ENCODE peak calls at places on chromosomes 5 and 9, in six cellular contexts. V, O, N, R, D and H are unnamed samples.
A peak's percentile ranks its signal among the peaks of the same experiment; 100 is the strongest.

GRCh38 chr9:120845255-120845654 is 2.5 kb upstream of the PSMD5 start:
- DNase-seq in V (no peak), O (no peak), N (no peak), R (no peak), D (no peak), H (no peak)

GRCh38 chr9:96450613-96451544 is 910 bp downstream of the HABP4 start:
- DNase-seq in V (peak; percentile 17), O (peak; percentile 26), N (no peak), R (no peak), D (peak; percentile 70), H (no peak)

GRCh38 chr5:142322747-142323479 is 1.9 kb downstream of the SPRY4 start:
- DNase-seq in V (peak; percentile 34), O (no peak), N (no peak), R (no peak), D (no peak), H (no peak)

GRCh38 chr5:151332857-151333256 is 14.5 kb downstream of the SLC36A2 start:
- DNase-seq in V (no peak), O (no peak), N (no peak), R (no peak), D (no peak), H (no peak)

GRCh38 chr9:20494035-20494434 is 128.3 kb downstream of the MLLT3 start:
- DNase-seq in V (no peak), O (no peak), N (no peak), R (no peak), D (no peak), H (no peak)

GRCh38 chr9:105694320-105694847 is at the start of gene TMEM38B:
- DNase-seq in V (peak; percentile 80), O (peak; percentile 75), N (peak; percentile 77), R (no peak), D (peak; percentile 90), H (no peak)

GRCh38 chr5:95900383-95900958 is 61.2 kb downstream of the ELL2 start:
- DNase-seq in V (no peak), O (no peak), N (no peak), R (peak; percentile 36), D (no peak), H (no peak)

GRCh38 chr5:34789021-34789531 is 49.9 kb upstream of the TTC23L start:
- DNase-seq in V (no peak), O (no peak), N (no peak), R (peak; percentile 29), D (no peak), H (no peak)

GRCh38 chr5:324736-325612 is 3.5 kb downstream of the AHRR start:
- DNase-seq in V (no peak), O (no peak), N (no peak), R (no peak), D (no peak), H (peak; percentile 85)

GRCh38 chr9:134294228-134295071 is 31.8 kb upstream of the RXRA start:
- DNase-seq in V (no peak), O (no peak), N (peak; percentile 39), R (no peak), D (no peak), H (peak; percentile 77)

GRCh38 chr9:137490532-137491186 is 31.5 kb upstream of the NSMF start:
- DNase-seq in V (no peak), O (no peak), N (no peak), R (no peak), D (no peak), H (no peak)

GRCh38 chr5:80837679-80838078 is 122.5 kb upstream of the RASGRF2 start:
- DNase-seq in V (no peak), O (no peak), N (no peak), R (no peak), D (no peak), H (no peak)

GRCh38 chr5:169050146-169050571 is 250.8 kb downstream of the SLIT3 start:
- DNase-seq in V (no peak), O (no peak), N (no peak), R (no peak), D (no peak), H (no peak)

GRCh38 chr9:135612437-135612836 is 26.9 kb downstream of the GLT6D1 start:
- DNase-seq in V (no peak), O (no peak), N (no peak), R (no peak), D (peak; percentile 59), H (peak; percentile 77)

GRCh38 chr9:132631280-132631679 is 38.5 kb downstream of the DDX31 start:
- DNase-seq in V (no peak), O (no peak), N (no peak), R (no peak), D (no peak), H (no peak)
- TF ChIP-seq CTCF in V (no peak), O (no peak), N (no peak), R (peak; percentile 6), D (no peak), H (peak; percentile 25)

DNA sequence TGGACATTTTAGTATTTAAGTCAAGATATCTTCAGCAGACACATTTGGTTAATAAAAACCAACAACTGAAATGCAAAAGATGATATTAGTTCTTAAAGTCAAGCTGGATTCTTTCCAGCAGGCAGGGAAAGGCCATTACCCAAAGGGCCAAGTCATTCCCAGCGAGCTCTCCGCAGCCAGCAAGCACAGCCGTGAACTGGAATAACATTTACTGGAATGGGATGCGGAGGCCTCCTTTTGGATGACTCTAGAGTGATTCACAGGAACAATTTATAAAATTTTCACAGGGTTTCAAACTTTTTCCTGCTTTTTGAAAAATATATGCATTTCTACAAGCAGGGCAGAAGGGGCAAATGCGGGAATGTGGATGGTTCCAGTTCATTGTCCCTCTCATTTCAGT is 76.6 kb upstream of the DAB2 start:
- DNase-seq in V (no peak), O (no peak), N (no peak), R (peak; percentile 73), D (no peak), H (no peak)
- TF ChIP-seq CTCF in V (no peak), O (no peak), N (no peak), R (no peak), D (no peak), H (no peak)

GRCh38 chr5:154038604-154039457 is at the start of the genes FAM114A2 and MFAP3:
- DNase-seq in V (peak; percentile 93), O (peak; percentile 76), N (peak; percentile 87), R (peak; percentile 28), D (peak; percentile 90), H (peak; percentile 96)
- TF ChIP-seq CTCF in V (no peak), O (no peak), N (no peak), R (no peak), D (no peak), H (peak; percentile 2)

DNA sequence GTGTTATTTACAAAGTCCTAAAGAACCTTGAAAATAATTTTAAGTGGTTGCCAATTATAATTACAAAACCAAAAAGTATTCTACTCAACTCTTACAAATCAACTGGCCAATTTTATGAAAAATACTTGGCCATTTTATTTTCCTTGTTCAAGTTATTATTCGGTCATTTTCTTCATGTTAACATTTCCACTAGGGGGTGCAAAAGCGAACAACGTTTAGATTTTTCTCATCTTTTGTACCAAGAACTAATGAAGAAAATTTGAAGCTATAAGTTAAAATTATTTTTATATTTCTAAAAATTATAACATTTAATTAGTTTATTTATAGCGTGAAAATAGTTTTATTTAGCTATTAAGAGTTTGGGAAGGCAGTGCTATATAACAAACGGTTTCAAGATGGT is 1453.3 kb downstream of the MAT2B start:
- DNase-seq in V (no peak), O (no peak), N (no peak), R (no peak), D (no peak), H (no peak)
- TF ChIP-seq CTCF in V (no peak), O (peak; percentile 43), N (no peak), R (no peak), D (peak; percentile 64), H (peak; percentile 45)

GRCh38 chr9:89605181-89606048 is 603 bp downstream of the GADD45G start:
- DNase-seq in V (peak; percentile 41), O (peak; percentile 30), N (peak; percentile 54), R (no peak), D (no peak), H (no peak)
- TF ChIP-seq CTCF in V (no peak), O (peak; percentile 20), N (peak; percentile 3), R (no peak), D (no peak), H (peak; percentile 29)

DNA sequence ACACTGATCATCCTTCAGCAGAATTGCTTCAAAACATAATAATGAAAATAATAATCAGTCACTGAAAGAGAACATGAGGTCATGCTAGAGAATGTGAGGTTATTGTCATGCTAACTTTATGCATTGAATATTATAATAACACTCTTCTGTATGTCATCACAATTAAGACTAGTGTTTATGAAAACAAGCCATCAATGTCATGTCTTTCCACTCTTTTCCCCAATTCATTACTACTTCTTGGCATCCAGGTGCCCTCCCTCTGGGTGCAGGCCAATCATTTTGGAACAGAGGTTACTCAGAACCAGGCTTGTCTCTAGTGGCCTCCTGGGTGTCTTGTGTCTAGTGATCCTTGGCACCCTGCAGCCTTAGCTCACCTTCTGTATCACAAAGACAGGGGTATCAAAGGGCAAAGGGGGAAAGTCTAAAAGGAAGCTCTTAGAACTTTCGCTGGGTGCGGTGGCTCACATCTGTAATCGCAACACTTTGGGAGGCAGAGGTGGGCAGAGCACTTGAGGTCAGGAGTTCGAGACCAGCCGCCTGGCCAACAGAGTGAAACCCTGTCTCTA is 217.6 kb upstream of the PIK3R1 start:
- DNase-seq in V (no peak), O (no peak), N (no peak), R (no peak), D (no peak), H (no peak)
- TF ChIP-seq CTCF in V (no peak), O (no peak), N (no peak), R (no peak), D (no peak), H (no peak)

GRCh38 chr5:157994271-157994691 is 135.3 kb upstream of the CLINT1 start:
- DNase-seq in V (peak; percentile 21), O (no peak), N (no peak), R (no peak), D (no peak), H (no peak)

GRCh38 chr5:157989296-157989695 is 130.4 kb upstream of the CLINT1 start:
- DNase-seq in V (no peak), O (no peak), N (no peak), R (no peak), D (no peak), H (no peak)

GRCh38 chr5:157987259-157987658 is 128.3 kb upstream of the CLINT1 start:
- DNase-seq in V (no peak), O (no peak), N (no peak), R (no peak), D (no peak), H (no peak)

GRCh38 chr5:157993201-157993600 is 134.3 kb upstream of the CLINT1 start:
- DNase-seq in V (no peak), O (no peak), N (no peak), R (no peak), D (no peak), H (no peak)

DNA sequence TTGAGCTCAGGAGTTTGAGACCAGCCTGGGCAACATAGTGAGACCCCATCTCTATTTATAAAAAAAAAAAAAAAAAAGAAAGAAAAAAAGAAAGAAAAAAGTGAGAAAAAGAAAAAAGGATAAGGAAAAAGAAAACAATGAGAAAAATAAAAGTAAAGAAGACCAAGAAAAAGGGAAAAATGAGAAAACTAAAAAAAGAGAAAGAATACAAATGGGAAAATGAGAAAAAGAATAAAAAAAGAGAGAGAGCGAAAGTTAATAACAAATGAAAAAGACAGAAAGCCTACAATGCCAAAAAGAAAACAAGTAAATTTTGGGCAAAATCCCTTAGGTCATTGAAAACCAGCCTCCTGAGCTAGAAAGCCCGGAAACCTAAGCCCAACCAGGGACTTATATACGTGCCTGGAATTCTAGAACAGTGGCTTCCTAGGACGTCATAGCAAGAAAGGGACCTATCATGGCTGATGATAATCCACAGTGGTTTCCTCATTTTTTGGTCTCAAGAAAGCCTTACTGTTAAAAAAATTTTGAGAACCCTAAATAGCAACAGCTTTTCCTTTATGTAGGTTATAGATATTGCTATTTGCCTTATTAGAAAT is 131.7 kb upstream of the CLINT1 start:
- DNase-seq in V (no peak), O (no peak), N (no peak), R (no peak), D (no peak), H (no peak)
- TF ChIP-seq CTCF in V (no peak), O (no peak), N (no peak), R (no peak), D (no peak), H (no peak)